ENCODE peak calls at places on chromosomes 5 and 9, in six cellular contexts. P, A, M, N, R and J are unnamed samples.
A peak's percentile ranks its signal among the peaks of the same experiment; 100 is the strongest.

GRCh38 chr5:90586469-90586868 is 27.9 kb downstream of the ADGRV1 start:
- DNase-seq in P (no peak), A (no peak), M (no peak), N (no peak), R (no peak), J (no peak)

GRCh38 chr9:135783540-135784245 is 81.7 kb downstream of the KCNT1 start:
- DNase-seq in P (no peak), A (no peak), M (no peak), N (no peak), R (no peak), J (no peak)

GRCh38 chr5:126488362-126489065 is 65.3 kb downstream of the GRAMD2B start:
- DNase-seq in P (no peak), A (no peak), M (no peak), N (no peak), R (no peak), J (no peak)

GRCh38 chr9:17630531-17630949 is 51.7 kb downstream of the SH3GL2 start:
- DNase-seq in P (no peak), A (no peak), M (no peak), N (no peak), R (no peak), J (no peak)

GRCh38 chr5:175466700-175467318 is 11.6 kb upstream of the SFXN1 start:
- DNase-seq in P (no peak), A (no peak), M (no peak), N (no peak), R (no peak), J (no peak)

GRCh38 chr5:96530901-96531300 is 97.9 kb upstream of the PCSK1 start:
- DNase-seq in P (no peak), A (no peak), M (no peak), N (no peak), R (no peak), J (no peak)

GRCh38 chr5:27388755-27389154 is 350.4 kb upstream of the CDH9 start:
- DNase-seq in P (no peak), A (no peak), M (no peak), N (no peak), R (peak; percentile 12), J (no peak)

GRCh38 chr9:88236531-88237453 is 98.5 kb upstream of the SPATA31C2 start:
- DNase-seq in P (no peak), A (no peak), M (no peak), N (no peak), R (no peak), J (no peak)

GRCh38 chr9:131696163-131696439 is 43.8 kb downstream of the RAPGEF1 start:
- DNase-seq in P (no peak), A (no peak), M (no peak), N (no peak), R (no peak), J (no peak)

GRCh38 chr9:69200071-69200470 is 26.0 kb downstream of the TJP2 start:
- DNase-seq in P (no peak), A (peak; percentile 55), M (no peak), N (no peak), R (no peak), J (no peak)

GRCh38 chr5:78809444-78809843 is 160.9 kb upstream of the LHFPL2 start:
- DNase-seq in P (peak; percentile 70), A (no peak), M (no peak), N (no peak), R (no peak), J (no peak)

GRCh38 chr9:131682261-131682660 is 57.6 kb downstream of the RAPGEF1 start:
- DNase-seq in P (no peak), A (no peak), M (no peak), N (no peak), R (no peak), J (no peak)

GRCh38 chr9:91814214-91814613 is 135.8 kb downstream of the ROR2 start:
- DNase-seq in P (no peak), A (no peak), M (no peak), N (no peak), R (no peak), J (no peak)

GRCh38 chr5:141654298-141654697 is 3.1 kb upstream of the FCHSD1 start:
- DNase-seq in P (no peak), A (no peak), M (no peak), N (no peak), R (no peak), J (no peak)

GRCh38 chr5:155529366-155529765 is 515.8 kb downstream of the KIF4B start:
- DNase-seq in P (peak; percentile 42), A (no peak), M (no peak), N (no peak), R (no peak), J (no peak)

GRCh38 chr5:132824426-132824825 is 6.0 kb downstream of the SHROOM1 start:
- DNase-seq in P (no peak), A (no peak), M (no peak), N (no peak), R (no peak), J (no peak)

GRCh38 chr9:19782005-19782404 is 6.8 kb downstream of the SLC24A2 start:
- DNase-seq in P (no peak), A (no peak), M (no peak), N (no peak), R (no peak), J (no peak)

GRCh38 chr5:66903218-66903617 is 293.4 kb downstream of the CD180 start:
- DNase-seq in P (no peak), A (no peak), M (no peak), N (no peak), R (no peak), J (no peak)

GRCh38 chr5:72844218-72844603 is 27.8 kb downstream of the TNPO1 start:
- DNase-seq in P (no peak), A (no peak), M (no peak), N (no peak), R (no peak), J (no peak)

GRCh38 chr5:93642526-93642925 is 59.5 kb downstream of the NR2F1 start:
- DNase-seq in P (no peak), A (no peak), M (no peak), N (no peak), R (no peak), J (no peak)

GRCh38 chr5:23776684-23777083 is 269.3 kb downstream of the PRDM9 start:
- DNase-seq in P (no peak), A (no peak), M (no peak), N (no peak), R (no peak), J (no peak)

GRCh38 chr9:132651259-132651658 is 18.5 kb downstream of the DDX31 start:
- DNase-seq in P (peak; percentile 19), A (no peak), M (no peak), N (no peak), R (no peak), J (no peak)

DNA sequence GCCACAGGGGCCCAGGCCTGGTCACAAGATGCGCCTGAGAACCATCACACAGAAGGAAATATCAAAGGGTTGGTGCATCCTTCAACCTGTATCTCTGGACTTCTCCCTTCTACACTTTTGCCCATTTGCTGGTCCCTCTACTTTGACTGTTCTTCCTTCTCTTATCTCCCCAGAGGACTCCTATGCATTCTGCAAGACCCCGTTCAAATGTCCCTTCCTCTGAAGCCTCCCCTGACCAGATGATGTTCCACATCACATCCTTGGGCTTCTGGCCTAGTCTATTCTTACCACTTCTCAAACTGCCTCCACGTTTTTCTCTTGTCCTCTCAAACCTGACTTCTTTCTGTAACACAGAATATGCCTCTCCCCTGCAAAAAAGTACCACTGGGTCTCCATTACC is 34.3 kb downstream of the STK10 start:
- DNase-seq in P (no peak), A (no peak), M (no peak), N (no peak), R (no peak), J (no peak)
- H3K27ac ChIP-seq in P (no peak overlapping the region), A (no peak overlapping the region), M (no peak overlapping the region), N (peak overlapping the region; percentile 10), R (no peak overlapping the region), J (no peak overlapping the region)

DNA sequence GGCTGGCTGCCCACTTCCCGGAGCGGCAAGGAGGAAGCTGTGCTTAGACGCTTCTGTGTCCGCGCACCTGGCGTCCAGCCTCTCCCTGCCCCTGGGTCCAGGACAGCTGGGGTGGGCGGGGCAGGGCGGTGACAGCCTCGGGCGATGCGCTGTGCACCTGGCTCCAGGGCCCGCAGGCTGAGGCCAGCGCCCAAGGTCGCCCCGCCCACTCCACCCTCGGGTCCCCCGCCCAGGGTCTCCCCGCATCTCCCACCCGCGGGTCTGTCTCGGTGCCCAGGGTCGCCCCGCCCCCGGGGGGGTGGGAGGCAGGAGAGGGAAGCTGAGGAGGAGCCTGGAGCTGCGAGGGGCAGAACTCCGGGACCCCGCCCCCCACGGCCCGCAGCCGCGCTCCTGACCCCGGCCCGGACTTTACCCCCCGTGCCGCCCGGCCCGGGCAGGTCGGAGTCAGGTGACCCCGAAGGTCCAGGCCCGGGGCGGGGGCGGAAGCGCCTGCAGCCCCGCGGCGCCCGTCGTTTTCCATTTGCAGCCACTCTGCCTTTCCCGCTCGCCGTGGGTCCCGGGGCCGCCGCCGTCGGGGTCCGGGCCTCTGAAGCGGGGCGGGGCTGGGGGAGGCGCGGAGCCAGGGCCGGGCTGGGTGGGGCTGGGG is at the start of gene ENTPD8:
- DNase-seq in P (peak; percentile 89), A (peak; percentile 71), M (peak; percentile 93), N (no peak), R (peak; percentile 87), J (no peak)
- TF ChIP-seq MAX in P (no peak), A (peak; percentile 23), M (peak; percentile 16), N (no peak), R (peak; percentile 63), J (peak; percentile 16)

GRCh38 chr5:168903082-168903481 is 323.9 kb upstream of the PANK3 start:
- DNase-seq in P (peak; percentile 45), A (no peak), M (no peak), N (no peak), R (no peak), J (no peak)

GRCh38 chr5:168898261-168898911 is 319.2 kb upstream of the PANK3 start:
- DNase-seq in P (peak; percentile 53), A (no peak), M (no peak), N (no peak), R (no peak), J (no peak)

GRCh38 chr5:168897387-168898122 is 318.4 kb upstream of the PANK3 start:
- DNase-seq in P (no peak), A (no peak), M (no peak), N (no peak), R (no peak), J (no peak)

GRCh38 chr5:168899264-168899663 is 320.1 kb upstream of the PANK3 start:
- DNase-seq in P (no peak), A (no peak), M (no peak), N (no peak), R (no peak), J (no peak)

GRCh38 chr5:168899673-168900072 is 320.5 kb upstream of the PANK3 start:
- DNase-seq in P (no peak), A (no peak), M (no peak), N (no peak), R (no peak), J (no peak)
- TF ChIP-seq YY1 in P (no peak), A (no peak), M (no peak), N (no peak), R (no peak), J (no peak)

GRCh38 chr9:94875300-94876063 is 149.0 kb downstream of the AOPEP start:
- DNase-seq in P (no peak), A (no peak), M (peak; percentile 2), N (peak; percentile 52), R (no peak), J (no peak)

GRCh38 chr9:94872921-94873511 is 146.5 kb downstream of the AOPEP start:
- DNase-seq in P (peak; percentile 22), A (no peak), M (no peak), N (no peak), R (no peak), J (no peak)

GRCh38 chr9:94870465-94870792 is 143.9 kb downstream of the AOPEP start:
- DNase-seq in P (no peak), A (no peak), M (peak; percentile 13), N (no peak), R (no peak), J (no peak)

GRCh38 chr9:94870793-94871558 is 144.5 kb downstream of the AOPEP start:
- DNase-seq in P (no peak), A (no peak), M (peak; percentile 26), N (no peak), R (no peak), J (no peak)

GRCh38 chr9:94874316-94874715 is 147.8 kb downstream of the AOPEP start:
- DNase-seq in P (no peak), A (no peak), M (peak; percentile 1), N (no peak), R (no peak), J (no peak)
- H3K27ac ChIP-seq in P (peak overlapping the region; percentile 97), A (no peak overlapping the region), M (no peak overlapping the region), N (peak overlapping the region; percentile 90), R (no peak overlapping the region), J (peak overlapping the region; percentile 34)